ENCODE peak calls at places on chromosomes 4 and X, in nine cellular contexts. F, B, P, K, G, L, M, O and W are unnamed samples.

GRCh38 chrX:27893211-27893610 is 85.4 kb downstream of the MAGEB10 start:
- DNase-seq in F (no peak), B (no peak), P (no peak), K (no peak), G (no peak), L (no peak), M (no peak), O (no peak), W (no peak)

GRCh38 chr4:16524379-16524778 is 298.1 kb upstream of the TAPT1 start:
- DNase-seq in F (no peak), B (no peak), P (no peak), K (no peak), G (no peak), L (no peak), M (no peak), O (no peak), W (no peak)

GRCh38 chrX:40644821-40645358 is 2.5 kb downstream of the CXorf38 start:
- DNase-seq in F (no peak), B (peak; percentile 7), P (no peak), K (peak; percentile 48), G (peak; percentile 38), L (peak; percentile 38), M (peak; percentile 56), O (peak; percentile 69), W (peak; percentile 79)

GRCh38 chr4:165325732-165326512 is 1.5 kb upstream of the MSMO1 start:
- DNase-seq in F (peak; percentile 49), B (no peak), P (peak; percentile 59), K (peak; percentile 88), G (peak; percentile 68), L (no peak), M (no peak), O (no peak), W (no peak)

GRCh38 chr4:48017108-48017527 is 546 bp downstream of the NIPAL1 start:
- DNase-seq in F (peak; percentile 72), B (no peak), P (peak; percentile 88), K (peak; percentile 96), G (peak; percentile 91), L (peak; percentile 39), M (no peak), O (peak; percentile 15), W (peak; percentile 79)

GRCh38 chr4:184649971-184650855 is 675 bp downstream of the PRIMPOL start:
- DNase-seq in F (no peak), B (no peak), P (peak; percentile 73), K (peak; percentile 59), G (peak; percentile 44), L (no peak), M (no peak), O (no peak), W (peak; percentile 66)

GRCh38 chr4:56817840-56818491 is 3.5 kb downstream of the SPINK2 start:
- DNase-seq in F (no peak), B (no peak), P (no peak), K (peak; percentile 25), G (no peak), L (no peak), M (no peak), O (peak; percentile 60), W (no peak)

GRCh38 chr4:139419388-139419914 is 34.5 kb upstream of the RAB33B start:
- DNase-seq in F (no peak), B (no peak), P (no peak), K (peak; percentile 72), G (peak; percentile 19), L (no peak), M (no peak), O (no peak), W (peak; percentile 73)

GRCh38 chr4:35364321-35364870 is 879.9 kb downstream of the ARAP2 start:
- DNase-seq in F (no peak), B (no peak), P (no peak), K (no peak), G (no peak), L (no peak), M (no peak), O (no peak), W (no peak)

GRCh38 chrX:150148749-150149672 is 210.7 kb upstream of the EOLA2 start:
- DNase-seq in F (no peak), B (no peak), P (no peak), K (no peak), G (no peak), L (no peak), M (no peak), O (no peak), W (no peak)

GRCh38 chr4:39576268-39576667 is 49.0 kb upstream of the UGDH start:
- DNase-seq in F (no peak), B (no peak), P (no peak), K (no peak), G (no peak), L (no peak), M (no peak), O (no peak), W (no peak)

GRCh38 chrX:96425204-96425603 is 259.4 kb upstream of the DIAPH2 start:
- DNase-seq in F (no peak), B (no peak), P (no peak), K (no peak), G (no peak), L (no peak), M (no peak), O (no peak), W (no peak)

GRCh38 chrX:12370444-12371089 is 232.3 kb downstream of the FRMPD4 start:
- DNase-seq in F (no peak), B (no peak), P (no peak), K (no peak), G (no peak), L (no peak), M (no peak), O (no peak), W (no peak)

GRCh38 chr4:15197005-15197404 is 194.7 kb downstream of the CPEB2 start:
- DNase-seq in F (peak; percentile 46), B (no peak), P (peak; percentile 75), K (peak; percentile 28), G (peak; percentile 35), L (no peak), M (no peak), O (no peak), W (no peak)

GRCh38 chr4:84050014-84050413 is 449.1 kb downstream of the NKX6-1 start:
- DNase-seq in F (no peak), B (no peak), P (peak; percentile 80), K (no peak), G (no peak), L (no peak), M (no peak), O (no peak), W (no peak)

GRCh38 chr4:37964734-37965457 is 4.7 kb downstream of the PTTG2 start:
- DNase-seq in F (no peak), B (no peak), P (no peak), K (no peak), G (no peak), L (no peak), M (no peak), O (no peak), W (no peak)

GRCh38 chr4:818106-818921 is 7.6 kb downstream of the CPLX1 start:
- DNase-seq in F (no peak), B (no peak), P (peak; percentile 39), K (no peak), G (no peak), L (no peak), M (no peak), O (no peak), W (peak; percentile 61)

GRCh38 chrX:15973299-15973698 is 118.7 kb upstream of the AP1S2 start:
- DNase-seq in F (no peak), B (no peak), P (peak; percentile 88), K (peak; percentile 48), G (peak; percentile 35), L (no peak), M (no peak), O (peak; percentile 0), W (no peak)

GRCh38 chr4:11198516-11199305 is 230.0 kb downstream of the HS3ST1 start:
- DNase-seq in F (no peak), B (no peak), P (no peak), K (no peak), G (no peak), L (no peak), M (no peak), O (no peak), W (no peak)
- H3K27ac ChIP-seq in F (no peak overlapping the region), B (no peak overlapping the region), P (no peak overlapping the region), K (no peak overlapping the region), G (no peak overlapping the region), L (no peak overlapping the region), M (no peak overlapping the region), O (no peak overlapping the region), W (no peak overlapping the region)

DNA sequence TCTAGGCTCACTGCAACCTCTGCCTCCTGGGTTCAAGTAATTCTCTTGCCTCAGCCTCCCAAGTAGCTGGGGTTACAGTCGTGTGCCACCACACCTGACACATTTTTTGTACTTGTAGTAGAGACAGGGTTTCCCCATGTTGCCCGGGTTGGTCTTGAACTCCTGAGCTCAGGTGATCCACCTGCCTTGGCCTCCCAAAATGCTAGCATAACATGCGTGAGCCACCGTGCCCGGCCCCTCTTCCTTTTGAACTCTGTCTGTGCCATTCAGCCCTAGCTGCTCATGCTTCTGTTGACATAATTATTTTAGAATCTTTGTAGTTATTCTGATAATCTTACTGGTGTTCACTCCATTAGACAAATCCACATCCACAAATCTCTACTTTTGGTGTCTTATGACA is 1231.3 kb upstream of the ADGRL3 start:
- DNase-seq in F (no peak), B (no peak), P (no peak), K (no peak), G (no peak), L (no peak), M (no peak), O (no peak), W (no peak)
- H3K4me1 ChIP-seq in F (no peaks in the 10 kb centered on the region), B (no peaks in the 10 kb centered on the region), P (peaks cover 5% of the 10 kb centered on the region), K (no peaks in the 10 kb centered on the region), G (no peaks in the 10 kb centered on the region), L (no peaks in the 10 kb centered on the region), M (no peaks in the 10 kb centered on the region), O (no peaks in the 10 kb centered on the region), W (no peaks in the 10 kb centered on the region)

DNA sequence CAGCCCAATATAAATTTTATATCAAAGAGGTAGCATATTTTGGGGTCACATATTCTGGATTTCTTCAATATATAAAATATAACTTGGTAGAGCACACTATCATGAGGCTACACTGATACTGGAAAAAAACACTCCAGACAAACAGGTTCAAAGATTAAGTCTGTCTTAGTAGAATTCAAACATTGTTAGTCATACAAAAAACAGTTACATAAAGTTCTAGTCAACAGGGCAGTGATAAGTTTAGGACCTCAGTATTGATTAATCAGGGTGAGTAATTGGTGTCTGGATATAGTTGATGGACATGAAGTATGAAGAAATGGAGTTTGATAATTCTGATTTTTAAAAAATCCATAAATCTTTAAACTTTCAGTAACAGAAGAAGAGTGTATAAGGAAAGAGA is 1291.3 kb downstream of the FSTL5 start:
- DNase-seq in F (no peak), B (no peak), P (no peak), K (no peak), G (no peak), L (no peak), M (no peak), O (no peak), W (no peak)
- H3K27ac ChIP-seq in F (no peak overlapping the region), B (no peak overlapping the region), P (no peak overlapping the region), K (no peak overlapping the region), G (no peak overlapping the region), L (no peak overlapping the region), M (no peak overlapping the region), O (no peak overlapping the region), W (no peak overlapping the region)

DNA sequence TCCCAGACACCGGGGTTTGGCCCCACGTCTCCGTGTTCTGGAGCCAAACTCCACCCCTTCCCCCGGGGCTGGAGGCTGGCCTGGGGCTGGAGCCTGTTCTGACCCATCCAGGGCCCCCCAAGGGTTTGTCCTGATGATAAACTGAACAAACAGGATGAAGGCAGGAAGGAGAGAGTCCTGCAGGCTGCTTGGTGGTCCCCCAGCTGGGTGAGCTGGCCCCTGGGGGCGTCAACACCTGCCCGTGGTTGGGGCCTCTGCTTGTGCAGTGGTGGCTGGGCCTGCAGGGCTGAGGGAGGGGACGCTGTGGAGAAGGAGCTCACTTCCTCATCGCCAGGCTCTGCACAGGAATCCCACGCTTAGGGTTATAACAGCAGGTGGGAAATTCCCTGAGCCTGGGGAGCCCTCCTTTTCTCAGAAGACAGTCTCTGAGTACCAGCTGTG is 2.3 kb downstream of the SH3TC1 start:
- DNase-seq in F (no peak), B (no peak), P (no peak), K (no peak), G (no peak), L (no peak), M (peak; percentile 17), O (peak; percentile 32), W (no peak)
- H3K4me1 ChIP-seq in F (no peaks in the 10 kb centered on the region), B (peaks cover 91% of the 10 kb centered on the region), P (no peaks in the 10 kb centered on the region), K (peaks cover 76% of the 10 kb centered on the region), G (peaks cover 69% of the 10 kb centered on the region), L (no peaks in the 10 kb centered on the region), M (peaks cover 22% of the 10 kb centered on the region), O (peaks cover 43% of the 10 kb centered on the region), W (peaks cover 20% of the 10 kb centered on the region)